ENCODE peak calls at places on chromosome 3, in five cellular contexts. One of them, this sample, is unnamed.

GRCh38 chr3:124034016-124034808 is 42.3 kb upstream of the ROPN1 start:
- DNase-seq in cardiac muscle cell: peak; percentile 23
- DNase-seq in spleen: peak; percentile 78
- DNase-seq in fibroblast of pulmonary artery: peak; percentile 3
- DNase-seq in GM12878: no peak
- DNase-seq in this sample: peak; percentile 8

GRCh38 chr3:49775538-49775937 is 10.8 kb downstream of the IP6K1 start:
- DNase-seq in GM12878: no peak
- DNase-seq in spleen: no peak
- DNase-seq in cardiac muscle cell: no peak
- DNase-seq in fibroblast of pulmonary artery: no peak
- DNase-seq in this sample: no peak

GRCh38 chr3:126781889-126782491 is 78.0 kb downstream of the CHCHD6 start:
- DNase-seq in GM12878: no peak
- DNase-seq in spleen: no peak
- DNase-seq in fibroblast of pulmonary artery: peak; percentile 42
- DNase-seq in cardiac muscle cell: peak; percentile 4
- DNase-seq in this sample: no peak

GRCh38 chr3:11362600-11362999 is 90.4 kb downstream of the ATG7 start:
- DNase-seq in fibroblast of pulmonary artery: no peak
- DNase-seq in GM12878: no peak
- DNase-seq in cardiac muscle cell: no peak
- DNase-seq in spleen: no peak
- DNase-seq in this sample: no peak

GRCh38 chr3:185460719-185461350 is 38.0 kb downstream of the TMEM41A start:
- DNase-seq in spleen: no peak
- DNase-seq in cardiac muscle cell: peak; percentile 8
- DNase-seq in fibroblast of pulmonary artery: peak; percentile 56
- DNase-seq in GM12878: no peak
- DNase-seq in this sample: no peak

GRCh38 chr3:68705695-68706429 is 226.5 kb downstream of the TAFA4 start:
- DNase-seq in fibroblast of pulmonary artery: no peak
- DNase-seq in GM12878: no peak
- DNase-seq in spleen: no peak
- DNase-seq in cardiac muscle cell: peak; percentile 91
- DNase-seq in this sample: no peak

GRCh38 chr3:39752019-39752637 is 57.3 kb upstream of the MYRIP start:
- DNase-seq in spleen: no peak
- DNase-seq in cardiac muscle cell: no peak
- DNase-seq in fibroblast of pulmonary artery: no peak
- DNase-seq in GM12878: no peak
- DNase-seq in this sample: peak; percentile 13

GRCh38 chr3:174891524-174892203 is 32.5 kb downstream of the NAALADL2 start:
- DNase-seq in spleen: no peak
- DNase-seq in GM12878: no peak
- DNase-seq in fibroblast of pulmonary artery: peak; percentile 46
- DNase-seq in cardiac muscle cell: peak; percentile 1
- DNase-seq in this sample: no peak

GRCh38 chr3:138949445-138950005 is 2.5 kb downstream of the FOXL2NB start:
- DNase-seq in fibroblast of pulmonary artery: no peak
- DNase-seq in cardiac muscle cell: no peak
- DNase-seq in GM12878: no peak
- DNase-seq in spleen: no peak
- DNase-seq in this sample: no peak

GRCh38 chr3:124174910-124175874 is 183.3 kb upstream of the ROPN1 start:
- DNase-seq in cardiac muscle cell: no peak
- DNase-seq in fibroblast of pulmonary artery: no peak
- DNase-seq in spleen: no peak
- DNase-seq in GM12878: no peak
- DNase-seq in this sample: no peak

GRCh38 chr3:36540898-36541518 is 160.7 kb downstream of the STAC start:
- DNase-seq in fibroblast of pulmonary artery: peak; percentile 66
- DNase-seq in GM12878: no peak
- DNase-seq in cardiac muscle cell: peak; percentile 71
- DNase-seq in spleen: no peak
- DNase-seq in this sample: no peak

GRCh38 chr3:196081834-196082470 is at the start of gene TFRC:
- DNase-seq in cardiac muscle cell: peak; percentile 97
- DNase-seq in GM12878: peak; percentile 82
- DNase-seq in fibroblast of pulmonary artery: peak; percentile 87
- DNase-seq in spleen: peak; percentile 99
- DNase-seq in this sample: peak; percentile 99

GRCh38 chr3:58492385-58492970 is 582 bp downstream of the KCTD6 start:
- DNase-seq in GM12878: no peak
- DNase-seq in fibroblast of pulmonary artery: no peak
- DNase-seq in cardiac muscle cell: no peak
- DNase-seq in spleen: no peak
- DNase-seq in this sample: no peak

GRCh38 chr3:172317984-172318383 is 130.3 kb downstream of the GHSR start:
- DNase-seq in fibroblast of pulmonary artery: peak; percentile 94
- DNase-seq in GM12878: peak; percentile 74
- DNase-seq in cardiac muscle cell: no peak
- DNase-seq in spleen: no peak
- DNase-seq in this sample: peak; percentile 65

GRCh38 chr3:138165061-138165460 is 9.7 kb downstream of the DBR1 start:
- DNase-seq in fibroblast of pulmonary artery: no peak
- DNase-seq in spleen: no peak
- DNase-seq in GM12878: no peak
- DNase-seq in cardiac muscle cell: no peak
- DNase-seq in this sample: no peak

GRCh38 chr3:134658555-134658954 is 7.7 kb upstream of the KY start:
- DNase-seq in fibroblast of pulmonary artery: no peak
- DNase-seq in GM12878: no peak
- DNase-seq in spleen: no peak
- DNase-seq in cardiac muscle cell: no peak
- DNase-seq in this sample: no peak

GRCh38 chr3:136428167-136428566 is 178.0 kb downstream of the PCCB start:
- DNase-seq in spleen: no peak
- DNase-seq in cardiac muscle cell: peak; percentile 5
- DNase-seq in GM12878: no peak
- DNase-seq in fibroblast of pulmonary artery: peak; percentile 3
- DNase-seq in this sample: no peak

GRCh38 chr3:177622982-177623617 is 425.8 kb upstream of the TBL1XR1 start:
- DNase-seq in fibroblast of pulmonary artery: no peak
- DNase-seq in spleen: no peak
- DNase-seq in GM12878: no peak
- DNase-seq in cardiac muscle cell: no peak
- DNase-seq in this sample: no peak

GRCh38 chr3:58034738-58035511 is 26.7 kb downstream of the FLNB start:
- DNase-seq in spleen: peak; percentile 64
- DNase-seq in GM12878: peak; percentile 96
- DNase-seq in fibroblast of pulmonary artery: no peak
- DNase-seq in cardiac muscle cell: no peak
- DNase-seq in this sample: no peak

GRCh38 chr3:134627831-134628230 is 23.0 kb downstream of the KY start:
- DNase-seq in fibroblast of pulmonary artery: peak; percentile 23
- DNase-seq in cardiac muscle cell: no peak
- DNase-seq in GM12878: no peak
- DNase-seq in spleen: no peak
- DNase-seq in this sample: no peak

GRCh38 chr3:32177702-32178198 is 60.7 kb upstream of the CMTM8 start:
- DNase-seq in GM12878: no peak
- DNase-seq in fibroblast of pulmonary artery: peak; percentile 92
- DNase-seq in cardiac muscle cell: peak; percentile 88
- DNase-seq in spleen: no peak
- DNase-seq in this sample: peak; percentile 85

GRCh38 chr3:194955546-194955945 is 269.9 kb downstream of the FAM43A start:
- DNase-seq in fibroblast of pulmonary artery: no peak
- DNase-seq in cardiac muscle cell: no peak
- DNase-seq in GM12878: no peak
- DNase-seq in spleen: no peak
- DNase-seq in this sample: no peak

GRCh38 chr3:112350181-112350825 is 17.3 kb downstream of the CD200 start:
- DNase-seq in cardiac muscle cell: no peak
- DNase-seq in fibroblast of pulmonary artery: no peak
- DNase-seq in spleen: no peak
- DNase-seq in GM12878: no peak
- DNase-seq in this sample: no peak

GRCh38 chr3:67400476-67400875 is 253.9 kb downstream of the SUCLG2 start:
- DNase-seq in GM12878: no peak
- DNase-seq in fibroblast of pulmonary artery: no peak
- DNase-seq in cardiac muscle cell: no peak
- DNase-seq in spleen: no peak
- DNase-seq in this sample: no peak

GRCh38 chr3:171349392-171349791 is 110.8 kb downstream of the TNIK start:
- DNase-seq in GM12878: no peak
- DNase-seq in cardiac muscle cell: no peak
- DNase-seq in fibroblast of pulmonary artery: no peak
- DNase-seq in spleen: no peak
- DNase-seq in this sample: no peak

GRCh38 chr3:39494781-39495180 is 27.3 kb downstream of the MOBP start:
- DNase-seq in fibroblast of pulmonary artery: no peak
- DNase-seq in spleen: no peak
- DNase-seq in cardiac muscle cell: no peak
- DNase-seq in GM12878: no peak
- DNase-seq in this sample: no peak

GRCh38 chr3:114680299-114680698 is 386.5 kb downstream of the TIGIT start:
- DNase-seq in spleen: no peak
- DNase-seq in GM12878: no peak
- DNase-seq in fibroblast of pulmonary artery: no peak
- DNase-seq in cardiac muscle cell: no peak
- DNase-seq in this sample: no peak

GRCh38 chr3:114690896-114691295 is 397.1 kb downstream of the TIGIT start:
- DNase-seq in fibroblast of pulmonary artery: no peak
- DNase-seq in GM12878: no peak
- DNase-seq in spleen: no peak
- DNase-seq in cardiac muscle cell: no peak
- DNase-seq in this sample: no peak

GRCh38 chr3:114686624-114687023 is 392.8 kb downstream of the TIGIT start:
- DNase-seq in GM12878: no peak
- DNase-seq in spleen: no peak
- DNase-seq in fibroblast of pulmonary artery: no peak
- DNase-seq in cardiac muscle cell: no peak
- DNase-seq in this sample: no peak

GRCh38 chr3:114687157-114687556 is 393.3 kb downstream of the TIGIT start:
- DNase-seq in fibroblast of pulmonary artery: no peak
- DNase-seq in spleen: no peak
- DNase-seq in GM12878: no peak
- DNase-seq in cardiac muscle cell: no peak
- DNase-seq in this sample: no peak

DNA sequence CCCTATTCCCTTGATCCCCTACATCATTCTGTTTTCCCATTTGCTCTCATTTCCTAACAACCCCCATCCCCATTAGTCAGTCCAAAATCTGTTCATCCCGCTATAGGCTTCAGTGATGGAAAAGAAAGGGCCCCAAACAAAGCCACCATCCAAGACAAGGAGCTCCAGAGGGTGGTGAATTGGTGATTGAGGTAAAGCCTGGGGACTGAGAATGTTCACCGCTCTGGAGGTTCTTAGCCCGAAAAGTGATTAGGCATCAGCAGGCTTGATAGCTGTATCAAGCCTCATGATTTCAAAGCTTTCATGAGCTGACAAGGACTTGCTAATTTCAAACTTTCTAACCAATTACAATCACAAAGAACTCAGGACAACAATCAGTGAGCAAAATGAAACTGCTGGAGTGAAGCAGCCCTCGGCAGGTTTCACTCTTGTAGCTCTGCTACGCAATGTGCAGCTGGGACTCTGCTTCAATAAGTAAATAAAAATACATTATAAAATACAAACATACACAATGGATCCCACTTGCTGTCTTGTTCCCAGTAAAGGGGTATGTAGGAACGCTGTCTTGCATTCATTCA is 391.3 kb downstream of the TIGIT start:
- DNase-seq in cardiac muscle cell: no peak
- DNase-seq in GM12878: no peak
- DNase-seq in fibroblast of pulmonary artery: no peak
- DNase-seq in spleen: no peak
- DNase-seq in this sample: no peak
- H3K4me3 ChIP-seq in cardiac muscle cell: no peak overlapping the region
- H3K4me3 ChIP-seq in GM12878: no peak overlapping the region
- H3K4me3 ChIP-seq in fibroblast of pulmonary artery: no peak overlapping the region
- H3K4me3 ChIP-seq in spleen: no peak overlapping the region
- H3K4me3 ChIP-seq in this sample: no peak overlapping the region

DNA sequence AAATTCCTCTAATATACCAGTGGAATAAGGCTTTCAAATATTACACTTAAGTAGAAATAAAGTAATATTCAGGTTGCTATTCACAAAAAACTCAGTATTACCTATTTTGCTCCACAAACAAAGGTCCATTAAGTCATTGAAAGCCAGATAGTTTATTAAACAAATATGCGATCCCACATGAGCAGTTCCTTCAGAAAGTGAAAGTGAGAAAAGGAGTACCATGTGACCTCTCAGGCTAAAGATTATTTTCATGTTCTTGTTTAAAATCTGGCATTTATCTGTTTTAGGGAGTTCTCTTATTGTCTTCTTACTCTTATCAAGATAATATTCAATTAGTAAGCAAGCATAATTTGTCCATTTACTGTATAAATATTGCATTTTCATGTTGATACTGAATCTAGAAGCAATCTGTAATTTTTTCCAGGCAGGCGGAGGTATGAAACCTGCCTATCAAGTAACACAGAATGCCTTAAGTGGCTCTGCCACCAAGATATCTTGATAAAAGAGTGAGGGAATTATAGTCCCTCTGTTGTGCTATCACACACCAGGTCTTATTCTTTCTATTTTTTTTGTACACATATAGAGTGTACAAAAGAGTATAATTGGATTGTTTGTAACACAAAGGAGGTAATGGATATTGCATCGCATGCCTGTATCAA is 20.1 kb upstream of the PLSCR5 start:
- DNase-seq in cardiac muscle cell: no peak
- DNase-seq in fibroblast of pulmonary artery: peak; percentile 29
- DNase-seq in spleen: no peak
- DNase-seq in GM12878: no peak
- DNase-seq in this sample: no peak
- H3K4me3 ChIP-seq in cardiac muscle cell: no peak overlapping the region
- H3K4me3 ChIP-seq in fibroblast of pulmonary artery: no peak overlapping the region
- H3K4me3 ChIP-seq in spleen: peak overlapping the region; percentile 3
- H3K4me3 ChIP-seq in GM12878: no peak overlapping the region
- H3K4me3 ChIP-seq in this sample: no peak overlapping the region

DNA sequence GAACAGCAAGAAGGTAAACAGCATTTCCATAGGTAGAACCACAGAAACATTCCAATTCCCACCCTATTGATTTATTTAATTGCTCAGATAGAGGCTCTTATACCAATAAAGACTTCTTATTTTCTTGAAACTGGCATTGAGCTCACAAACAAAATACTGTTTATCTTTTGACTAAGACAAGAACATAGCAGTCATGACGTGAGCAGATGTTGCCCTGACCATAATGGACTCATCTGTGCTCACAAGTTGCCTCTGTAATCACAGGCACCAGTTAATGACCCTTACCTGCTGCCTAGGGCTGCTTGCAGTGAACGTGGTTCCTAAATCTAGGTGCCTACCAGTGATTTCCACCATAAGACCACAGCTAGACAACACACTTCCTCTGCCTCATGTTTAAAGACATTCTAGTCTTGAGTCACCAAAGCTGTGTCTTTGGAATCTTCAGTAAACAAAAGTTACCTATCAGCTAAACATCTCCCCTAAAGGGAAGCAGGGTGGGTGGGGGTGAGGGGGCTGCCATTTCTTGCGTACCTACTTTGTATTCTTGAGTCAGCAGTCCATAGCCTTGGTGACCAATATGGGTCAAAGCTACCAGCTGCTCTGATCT is 2.1 kb downstream of the FYCO1 start:
- DNase-seq in cardiac muscle cell: no peak
- DNase-seq in spleen: no peak
- DNase-seq in GM12878: no peak
- DNase-seq in fibroblast of pulmonary artery: no peak
- DNase-seq in this sample: no peak
- H3K4me3 ChIP-seq in cardiac muscle cell: no peak overlapping the region
- H3K4me3 ChIP-seq in spleen: no peak overlapping the region
- H3K4me3 ChIP-seq in GM12878: no peak overlapping the region
- H3K4me3 ChIP-seq in fibroblast of pulmonary artery: no peak overlapping the region
- H3K4me3 ChIP-seq in this sample: no peak overlapping the region

GRCh38 chr3:121894191-121894990 is at the start of gene SLC15A2:
- DNase-seq in fibroblast of pulmonary artery: peak; percentile 13
- DNase-seq in GM12878: no peak
- DNase-seq in cardiac muscle cell: peak; percentile 34
- DNase-seq in spleen: no peak
- DNase-seq in this sample: peak; percentile 47
- H3K4me3 ChIP-seq in fibroblast of pulmonary artery: no peak within 1 kb of the TSS
- H3K4me3 ChIP-seq in GM12878: no peak within 1 kb of the TSS
- H3K4me3 ChIP-seq in cardiac muscle cell: no peak within 1 kb of the TSS
- H3K4me3 ChIP-seq in spleen: no peak within 1 kb of the TSS
- H3K4me3 ChIP-seq in this sample: no peak within 1 kb of the TSS